ENCODE peak calls at places on chromosomes 12 and 14, in five cellular contexts. W is DMS 273 treated with DMSO at 0.1 percent for 48 hours; V is nephron progenitor cell; B is NCI-H446 treated with DMSO at 0.1 percent for 48 hours; U is activated CD4-positive, alpha-beta T cell treated with anti-CD3 and anti-CD28 coated beads, Interleukin-2, amount 50 U/mL, for 1 hour. H is an unnamed sample.

GRCh38 chr12:57620936-57621496 is 9.8 kb downstream of the ARHGEF25 start:
- DNase-seq in U (no peak), V (peak), B (no peak), W (no peak), H (no peak)

GRCh38 chr14:95507174-95507573 is 9.3 kb downstream of the SYNE3 start:
- DNase-seq in V (no peak), W (no peak), B (peak), U (no peak), H (no peak)

GRCh38 chr14:90720336-90720735 is 95.9 kb downstream of the TTC7B start:
- DNase-seq in U (no peak), B (no peak), V (no peak), W (no peak), H (no peak)

GRCh38 chr14:54117401-54117800 is 160.8 kb upstream of the BMP4 start:
- DNase-seq in V (no peak), W (no peak), B (peak), U (no peak), H (no peak)

GRCh38 chr12:64968989-64969819 is 144.8 kb downstream of the TBC1D30 start:
- DNase-seq in U (no peak), B (no peak), V (no peak), W (no peak), H (no peak)

GRCh38 chr14:51443195-51444018 is 203.4 kb downstream of the TMX1 start:
- DNase-seq in W (no peak), B (peak), U (no peak), V (no peak), H (peak)

GRCh38 chr12:661720-662486 is 1.3 kb downstream of the NINJ2 start:
- DNase-seq in V (no peak), B (no peak), U (no peak), W (no peak), H (no peak)

GRCh38 chr14:23483216-23483854 is 13.8 kb downstream of the NGDN start:
- DNase-seq in U (no peak), W (peak), B (peak), V (peak), H (peak)

GRCh38 chr12:122028165-122028591 is 6.5 kb downstream of the BCL7A start:
- DNase-seq in U (no peak), B (peak), V (no peak), W (no peak), H (no peak)

GRCh38 chr12:24751181-24751580 is 197.7 kb downstream of the BCAT1 start:
- DNase-seq in W (no peak), U (no peak), B (no peak), V (no peak), H (no peak)

GRCh38 chr14:78519863-78520262 is 349.7 kb downstream of the NRXN3 start:
- DNase-seq in B (no peak), V (peak), W (no peak), U (no peak), H (no peak)